ENCODE peak calls at places on chromosomes 1 and 21, in ten cellular contexts. V, K, F, N, M, E, G, H, Z and T are unnamed samples.

GRCh38 chr1:245896258-245896657 is 610.8 kb downstream of the SMYD3 start:
- DNase-seq in N (no peak), H (no peak), V (no peak), Z (no peak), K (no peak), M (no peak), F (no peak), G (no peak), E (no peak), T (no peak)

GRCh38 chr1:228157381-228158126 is 7.8 kb downstream of the GJC2 start:
- DNase-seq in G (no peak), Z (no peak), M (no peak), V (no peak), N (no peak), E (no peak), F (no peak), H (no peak), K (no peak), T (no peak)

GRCh38 chr1:33186936-33187335 is 5.1 kb upstream of the TRIM62 start:
- DNase-seq in K (no peak), G (no peak), F (no peak), Z (no peak), H (no peak), N (no peak), E (no peak), V (no peak), M (no peak), T (no peak)

GRCh38 chr1:241998412-241998921 is 431 bp downstream of the MAP1LC3C start:
- DNase-seq in M (peak), Z (peak), H (no peak), N (no peak), V (no peak), K (peak), E (peak), G (peak), F (peak), T (peak)

GRCh38 chr1:91036894-91037829 is 15.3 kb upstream of the ZNF644 start:
- DNase-seq in E (no peak), G (no peak), Z (no peak), K (no peak), N (no peak), F (no peak), H (no peak), V (no peak), M (no peak), T (no peak)

GRCh38 chr1:16048573-16049189 is 5.1 kb downstream of the CLCNKB start:
- DNase-seq in N (peak), V (no peak), F (no peak), G (no peak), H (peak), K (no peak), Z (no peak), M (peak), E (no peak), T (no peak)

GRCh38 chr1:43522776-43523480 is 7.8 kb upstream of the PTPRF start:
- DNase-seq in K (peak), V (no peak), G (no peak), H (no peak), F (peak), E (peak), M (peak), N (peak), Z (peak), T (peak)

GRCh38 chr1:209207126-209207700 is 376.3 kb upstream of the CAMK1G start:
- DNase-seq in G (no peak), Z (no peak), H (no peak), V (no peak), M (no peak), K (peak), F (no peak), E (no peak), N (peak), T (peak)

GRCh38 chr1:13901041-13901440 is 201.1 kb downstream of the PRDM2 start:
- DNase-seq in K (peak), E (no peak), Z (no peak), F (no peak), G (no peak), N (no peak), M (no peak), V (no peak), H (no peak), T (no peak)

GRCh38 chr1:81775510-81775909 is 25.2 kb upstream of the ADGRL2 start:
- DNase-seq in N (no peak), Z (no peak), V (no peak), E (no peak), G (no peak), F (no peak), K (no peak), H (no peak), M (no peak), T (no peak)

GRCh38 chr21:43874085-43874785 is 9.2 kb downstream of the AGPAT3 start:
- DNase-seq in V (no peak), H (no peak), E (no peak), G (no peak), Z (no peak), K (no peak), F (no peak), N (no peak), M (no peak), T (no peak)

GRCh38 chr1:150009604-150010387 is 730 bp downstream of the OTUD7B start:
- DNase-seq in N (peak), G (no peak), H (peak), Z (peak), E (peak), F (no peak), K (peak), V (no peak), M (peak), T (peak)

GRCh38 chr21:43211085-43212071 is 42.6 kb downstream of the CRYAA start:
- DNase-seq in G (peak), N (peak), M (peak), F (peak), K (no peak), V (no peak), H (peak), E (peak), Z (no peak), T (no peak)

GRCh38 chr1:67332653-67333529 is 25.2 kb downstream of the IL12RB2 start:
- DNase-seq in Z (no peak), N (no peak), K (no peak), H (no peak), M (no peak), E (no peak), V (no peak), F (no peak), G (no peak), T (no peak)

GRCh38 chr1:30437059-30437576 is 286.3 kb downstream of the MATN1 start:
- DNase-seq in M (no peak), V (no peak), N (no peak), H (no peak), E (no peak), Z (no peak), G (no peak), F (no peak), K (no peak), T (no peak)

GRCh38 chr1:156006666-156007376 is 13.9 kb downstream of the SSR2 start:
- DNase-seq in M (no peak), G (no peak), K (no peak), Z (no peak), F (no peak), H (no peak), E (no peak), N (no peak), V (no peak), T (no peak)

GRCh38 chr1:19079983-19080472 is 123.6 kb upstream of the IFFO2 start:
- DNase-seq in G (no peak), M (no peak), F (no peak), K (no peak), V (no peak), H (no peak), E (peak), Z (no peak), N (no peak), T (no peak)

GRCh38 chr21:37153935-37154350 is 80.9 kb downstream of the TTC3 start:
- DNase-seq in K (peak), Z (no peak), H (no peak), M (peak), V (no peak), E (peak), F (no peak), G (no peak), N (peak), T (peak)

GRCh38 chr1:29945426-29945825 is 709.1 kb downstream of the PTPRU start:
- DNase-seq in F (no peak), H (no peak), G (no peak), N (no peak), K (no peak), V (no peak), M (no peak), E (no peak), Z (no peak), T (no peak)

GRCh38 chr1:39113109-39113743 is 87.1 kb downstream of the NDUFS5 start:
- DNase-seq in V (no peak), M (no peak), N (no peak), F (no peak), K (no peak), Z (no peak), G (no peak), E (no peak), H (no peak), T (no peak)

GRCh38 chr1:165456861-165457260 is 11.9 kb upstream of the RXRG start:
- DNase-seq in H (no peak), G (no peak), N (peak), V (no peak), E (no peak), K (no peak), F (no peak), M (no peak), Z (no peak), T (no peak)

GRCh38 chr21:21612446-21612845 is 614.2 kb downstream of the NCAM2 start:
- DNase-seq in G (no peak), F (no peak), Z (peak), N (no peak), E (no peak), M (peak), H (no peak), V (no peak), K (peak), T (peak)

GRCh38 chr1:230222678-230223077 is 155.6 kb downstream of the GALNT2 start:
- DNase-seq in E (no peak), F (no peak), V (no peak), G (no peak), H (no peak), N (no peak), Z (no peak), K (peak), M (peak), T (peak)

GRCh38 chr1:203480084-203480483 is 4.5 kb downstream of the PRELP start:
- DNase-seq in V (no peak), Z (peak), K (peak), F (no peak), N (no peak), E (no peak), M (peak), H (no peak), G (no peak), T (peak)

GRCh38 chr1:211520641-211521040 is 28.7 kb upstream of the RD3 start:
- DNase-seq in N (peak), G (no peak), M (no peak), E (no peak), V (no peak), Z (no peak), F (no peak), H (no peak), K (peak), T (peak)

GRCh38 chr1:85024736-85025135 is 23.6 kb downstream of the MCOLN3 start:
- DNase-seq in F (no peak), E (no peak), M (no peak), H (no peak), K (no peak), G (no peak), N (no peak), Z (no peak), V (no peak), T (no peak)

GRCh38 chr21:36609654-36610053 is 89.3 kb upstream of the SIM2 start:
- DNase-seq in K (no peak), M (no peak), G (no peak), F (no peak), V (no peak), H (no peak), N (no peak), E (no peak), Z (no peak), T (no peak)

GRCh38 chr1:43312638-43313515 is 12.1 kb downstream of the TIE1 start:
- DNase-seq in F (no peak), Z (no peak), G (no peak), E (peak), K (no peak), M (no peak), N (no peak), H (no peak), V (no peak), T (no peak)

GRCh38 chr21:27700974-27701614 is 734.2 kb upstream of the ADAMTS5 start:
- DNase-seq in H (peak), N (peak), K (peak), G (peak), V (no peak), Z (peak), E (peak), M (peak), F (no peak), T (peak)

GRCh38 chr21:27067226-27067625 is 100.3 kb upstream of the ADAMTS5 start:
- DNase-seq in F (no peak), H (no peak), K (no peak), Z (no peak), M (no peak), V (no peak), N (no peak), E (no peak), G (no peak), T (no peak)

GRCh38 chr1:201656670-201657032 is 117.7 kb downstream of the NAV1 start:
- DNase-seq in N (no peak), G (no peak), H (no peak), K (peak), Z (no peak), E (no peak), F (no peak), V (no peak), M (peak), T (peak)

GRCh38 chr1:3061566-3061965 is 7.4 kb upstream of the PRDM16 start:
- DNase-seq in M (no peak), H (no peak), E (no peak), N (no peak), V (no peak), F (no peak), Z (no peak), K (no peak), G (no peak), T (no peak)

DNA sequence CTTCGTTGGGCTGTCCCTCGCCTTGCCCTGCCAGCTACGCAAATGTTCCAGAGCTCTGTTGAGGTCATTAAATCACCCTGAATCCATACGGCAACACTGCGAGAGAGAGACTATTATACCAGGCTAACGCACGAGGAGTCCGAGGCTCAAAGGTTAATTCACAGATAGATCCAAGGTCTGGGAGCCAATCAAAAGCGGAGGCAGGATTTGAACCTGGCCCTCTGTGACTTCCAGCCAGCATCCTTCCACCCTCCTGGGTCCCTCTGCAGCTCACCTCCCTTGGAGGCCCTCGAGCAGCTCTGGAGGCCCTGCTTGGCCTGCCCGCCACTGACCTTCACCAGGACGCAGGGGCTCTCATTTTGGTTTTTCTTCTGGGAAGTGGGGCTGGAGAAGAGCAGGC is 42.1 kb downstream of the KIAA1614 start:
- DNase-seq in H (no peak), G (no peak), Z (no peak), M (no peak), N (no peak), V (no peak), K (no peak), F (no peak), E (no peak), T (no peak)
- H3K4me3 ChIP-seq in H (no peak), G (no peak), Z (no peak), M (no peak), N (peak), V (peak), K (no peak), F (no peak), E (no peak), T (no peak)

DNA sequence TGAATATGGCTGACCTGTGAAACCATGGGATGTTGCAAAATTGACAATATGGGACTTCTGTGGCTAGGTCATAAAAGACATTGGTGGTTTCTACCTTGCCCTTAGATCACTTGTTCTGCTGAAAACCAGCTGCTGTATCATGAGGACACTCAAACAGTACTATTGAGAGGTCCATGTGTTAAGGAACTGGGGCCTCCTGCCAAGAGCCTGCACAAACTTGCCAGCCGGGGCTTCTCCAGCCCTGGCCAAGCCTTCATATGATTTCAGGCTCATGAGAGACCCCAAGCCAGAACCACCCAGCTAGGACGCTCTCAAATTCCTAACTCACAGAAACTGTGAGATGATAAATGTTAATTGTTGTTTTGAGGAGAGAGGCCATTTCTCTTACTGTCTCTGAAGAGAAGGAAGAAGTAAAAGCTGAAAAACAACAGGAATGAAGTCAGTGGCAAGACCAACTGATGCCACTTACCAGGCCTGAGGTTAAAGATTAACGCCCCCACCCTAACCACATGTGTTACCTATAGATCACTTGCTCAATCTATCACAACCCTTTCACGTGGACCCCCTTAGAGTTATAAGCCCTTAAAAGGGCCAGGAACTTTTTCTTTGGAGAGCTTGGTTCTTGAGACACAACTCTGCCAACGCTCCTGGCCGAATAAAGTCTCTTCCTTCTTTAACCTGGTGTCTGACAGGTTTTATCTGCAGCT is 3.9 kb upstream of the PITHD1 start:
- DNase-seq in M (no peak), G (no peak), V (no peak), H (no peak), E (no peak), K (no peak), F (no peak), Z (no peak), N (no peak), T (no peak)
- H3K4me3 ChIP-seq in M (no peak), G (no peak), V (no peak), H (no peak), E (no peak), K (no peak), F (no peak), Z (no peak), N (no peak), T (no peak)

GRCh38 chr1:63323866-63324778 is 1.8 kb downstream of the FOXD3 start:
- DNase-seq in Z (no peak), G (no peak), K (no peak), N (no peak), V (no peak), F (no peak), H (no peak), E (no peak), M (no peak), T (no peak)
- H3K4me3 ChIP-seq in Z (no peak), G (peak), K (no peak), N (peak), V (peak), F (no peak), H (no peak), E (no peak), M (no peak), T (no peak)

DNA sequence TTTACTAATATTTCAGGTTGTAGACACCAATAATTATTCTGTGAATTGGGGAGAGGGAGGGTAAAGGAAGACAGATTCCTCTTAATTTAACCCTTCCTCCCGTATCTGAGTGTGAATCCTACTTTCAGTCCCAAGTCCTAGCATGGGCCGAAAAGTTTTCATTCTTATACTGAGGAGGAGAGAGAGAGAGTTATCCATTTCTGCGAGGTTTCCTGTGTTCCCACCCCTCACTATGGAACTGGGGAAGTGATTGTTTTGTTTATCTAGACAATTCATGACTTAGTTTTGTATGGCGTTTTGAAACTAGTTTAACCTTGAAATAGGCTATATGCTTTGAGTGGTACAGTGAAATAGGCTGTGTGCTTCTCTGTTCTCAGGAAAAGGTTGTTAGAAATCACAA is 134.0 kb upstream of the DPYD start:
- DNase-seq in Z (no peak), F (no peak), K (no peak), E (no peak), N (no peak), H (no peak), M (no peak), G (no peak), V (no peak), T (no peak)
- H3K4me3 ChIP-seq in Z (peak), F (no peak), K (no peak), E (no peak), N (no peak), H (no peak), M (no peak), G (no peak), V (no peak), T (no peak)

GRCh38 chr1:108808438-108808837 is 48.5 kb downstream of the AKNAD1 start:
- DNase-seq in V (no peak), Z (no peak), M (no peak), K (no peak), H (no peak), G (no peak), E (no peak), F (no peak), N (no peak), T (no peak)

GRCh38 chr1:108814343-108815125 is 42.4 kb downstream of the AKNAD1 start:
- DNase-seq in Z (no peak), H (no peak), N (no peak), E (no peak), M (peak), G (no peak), V (no peak), F (no peak), K (peak), T (peak)

GRCh38 chr1:108813326-108813725 is 43.6 kb downstream of the AKNAD1 start:
- DNase-seq in F (no peak), G (no peak), Z (no peak), E (no peak), M (no peak), H (no peak), K (no peak), V (no peak), N (no peak), T (no peak)

GRCh38 chr1:108811611-108812010 is 45.3 kb downstream of the AKNAD1 start:
- DNase-seq in K (no peak), Z (no peak), E (no peak), G (no peak), F (no peak), H (no peak), M (no peak), V (no peak), N (no peak), T (no peak)

DNA sequence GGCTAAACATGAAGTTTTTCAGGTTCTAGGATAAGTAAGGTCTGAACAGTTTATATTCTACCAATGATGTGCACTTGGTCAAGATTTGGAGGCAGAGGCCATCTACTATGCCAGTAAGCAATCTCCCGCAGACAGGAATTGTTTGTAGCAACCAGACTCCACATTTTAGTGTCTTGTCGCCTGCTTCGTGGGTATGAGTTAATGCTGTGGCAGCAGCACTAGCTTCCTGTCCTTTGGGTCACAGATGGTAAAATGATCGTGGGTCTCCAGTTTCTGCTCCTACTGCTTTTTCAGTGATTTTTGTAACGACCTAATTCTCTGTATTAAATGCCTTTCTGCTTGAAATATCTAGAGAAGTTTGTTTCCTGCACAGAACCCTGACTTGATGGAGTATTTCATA is 46.7 kb downstream of the AKNAD1 start:
- DNase-seq in N (no peak), Z (no peak), F (no peak), G (no peak), M (no peak), K (no peak), V (no peak), H (no peak), E (no peak), T (no peak)
- H3K4me3 ChIP-seq in N (no peak), Z (no peak), F (no peak), G (no peak), M (no peak), K (no peak), V (no peak), H (no peak), E (no peak), T (no peak)